ENCODE peak calls at places on chromosomes 1 and 21, in seven cellular contexts. B, G, I, R, T, Q and O are unnamed samples.
A peak's percentile ranks its signal among the peaks of the same experiment; 100 is the strongest.

GRCh38 chr1:5430911-5431310 is 561.3 kb downstream of the NPHP4 start:
- DNase-seq in R (no peak), B (no peak), I (no peak), Q (no peak), T (no peak), G (no peak), O (no peak)

GRCh38 chr1:185681034-185681633 is 53.1 kb upstream of the HMCN1 start:
- DNase-seq in Q (no peak), B (no peak), I (no peak), T (no peak), G (peak; percentile 44), R (peak; percentile 56), O (no peak)

GRCh38 chr1:175369696-175370095 is 177.1 kb upstream of the KIAA0040 start:
- DNase-seq in T (no peak), G (no peak), R (no peak), B (no peak), I (no peak), Q (no peak), O (no peak)

GRCh38 chr1:182185822-182186756 is 124.6 kb upstream of the ZNF648 start:
- DNase-seq in I (no peak), Q (no peak), B (no peak), R (peak; percentile 54), T (no peak), G (no peak), O (no peak)

GRCh38 chr1:145993618-145994390 is 2.6 kb downstream of the TXNIP start:
- DNase-seq in G (no peak), B (no peak), T (no peak), R (no peak), I (peak; percentile 51), Q (peak; percentile 45), O (no peak)

GRCh38 chr1:3001471-3002348 is 19.6 kb upstream of the ACTRT2 start:
- DNase-seq in T (peak; percentile 4), G (no peak), R (no peak), Q (no peak), I (peak; percentile 47), B (no peak), O (peak; percentile 62)

GRCh38 chr1:162145280-162145965 is 75.9 kb downstream of the NOS1AP start:
- DNase-seq in R (no peak), B (no peak), Q (no peak), I (no peak), G (no peak), T (no peak), O (no peak)

GRCh38 chr21:16608209-16608830 is 878.5 kb downstream of the USP25 start:
- DNase-seq in R (peak; percentile 27), I (no peak), B (no peak), T (no peak), Q (no peak), G (no peak), O (no peak)

GRCh38 chr1:212967767-212968166 is 17.4 kb downstream of the VASH2 start:
- DNase-seq in B (no peak), G (no peak), Q (peak; percentile 84), R (peak; percentile 81), I (peak; percentile 14), T (no peak), O (no peak)

GRCh38 chr1:115924730-115925129 is 51.6 kb upstream of the SLC22A15 start:
- DNase-seq in Q (no peak), G (no peak), R (no peak), B (no peak), T (no peak), I (no peak), O (no peak)

GRCh38 chr1:179030683-179031082 is 5.0 kb downstream of the FAM20B start:
- DNase-seq in G (no peak), R (no peak), I (no peak), Q (no peak), T (no peak), B (no peak), O (no peak)

GRCh38 chr21:46069166-46069565 is 28.7 kb upstream of the COL6A2 start:
- DNase-seq in B (no peak), T (no peak), Q (no peak), I (no peak), R (no peak), G (no peak), O (no peak)

GRCh38 chr21:35933466-35933865 is 126.9 kb downstream of the SETD4 start:
- DNase-seq in R (peak; percentile 7), I (peak; percentile 86), B (no peak), G (peak; percentile 70), T (peak; percentile 34), Q (no peak), O (peak; percentile 87)

GRCh38 chr1:156146006-156146748 is 7.2 kb upstream of the SEMA4A start:
- DNase-seq in Q (peak; percentile 67), I (no peak), R (peak; percentile 85), G (peak; percentile 38), T (peak; percentile 55), B (no peak), O (no peak)

GRCh38 chr1:9417695-9418094 is 121.6 kb upstream of the SLC25A33 start:
- DNase-seq in R (no peak), I (no peak), T (no peak), Q (no peak), G (no peak), B (no peak), O (no peak)

GRCh38 chr1:9413877-9414213 is 121.2 kb downstream of the SPSB1 start:
- DNase-seq in I (no peak), R (no peak), G (peak; percentile 60), B (no peak), Q (no peak), T (peak; percentile 24), O (no peak)

GRCh38 chr1:9418851-9419250 is 120.4 kb upstream of the SLC25A33 start:
- DNase-seq in I (no peak), R (no peak), T (no peak), Q (no peak), G (no peak), B (no peak), O (no peak)

GRCh38 chr1:9416918-9417500 is 122.3 kb upstream of the SLC25A33 start:
- DNase-seq in Q (no peak), T (no peak), I (no peak), B (no peak), G (no peak), R (no peak), O (no peak)

DNA sequence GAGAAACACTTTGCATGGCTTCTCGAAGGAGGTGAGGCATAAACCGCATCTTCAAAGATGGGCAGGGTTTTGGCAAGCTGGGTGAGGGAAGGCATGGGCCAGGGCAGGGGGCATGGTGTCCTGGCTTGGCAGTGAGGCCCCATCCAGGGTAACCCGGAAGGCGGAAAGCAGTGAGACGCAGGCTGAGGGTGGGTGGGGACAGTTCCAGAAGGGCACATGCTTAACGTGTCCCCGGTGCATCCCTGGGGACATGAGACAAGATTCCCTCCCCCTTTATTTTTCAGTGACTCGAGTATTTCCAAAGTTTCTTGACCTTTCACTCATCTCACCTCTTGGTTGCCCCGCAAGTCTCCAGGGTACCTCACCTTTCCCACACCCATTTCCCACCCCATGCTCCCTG is 122.8 kb upstream of the SLC25A33 start:
- DNase-seq in B (no peak), I (no peak), R (no peak), T (no peak), Q (no peak), G (no peak), O (no peak)
- H3K4me1 ChIP-seq in B (no peaks in the 10 kb centered on the region), I (peaks cover 33% of the 10 kb centered on the region), R (peaks cover 23% of the 10 kb centered on the region), T (peaks cover 15% of the 10 kb centered on the region), Q (no peaks in the 10 kb centered on the region), G (peaks cover 25% of the 10 kb centered on the region), O (peaks cover 32% of the 10 kb centered on the region)

GRCh38 chr1:225777583-225778411 is at the start of gene SRP9:
- DNase-seq in T (peak; percentile 99), Q (peak; percentile 100), G (peak; percentile 97), I (peak; percentile 99), R (peak; percentile 98), B (peak; percentile 99), O (peak; percentile 99)
- TF ChIP-seq EP300 in T (no peak), Q (no peak), G (peak; percentile 97), I (no peak), R (no peak), B (no peak), O (no peak)

GRCh38 chr1:205293350-205294074 is 28.0 kb downstream of the NUAK2 start:
- DNase-seq in B (no peak), I (no peak), Q (no peak), R (no peak), T (no peak), G (no peak), O (no peak)

GRCh38 chr1:205294914-205295310 is 26.6 kb downstream of the NUAK2 start:
- DNase-seq in G (no peak), Q (no peak), R (no peak), I (no peak), B (peak; percentile 53), T (no peak), O (no peak)

GRCh38 chr1:205298191-205298994 is 23.2 kb downstream of the NUAK2 start:
- DNase-seq in R (peak; percentile 99), I (no peak), T (no peak), G (no peak), B (peak; percentile 59), Q (no peak), O (no peak)

GRCh38 chr1:205294175-205294913 is 27.2 kb downstream of the NUAK2 start:
- DNase-seq in Q (peak; percentile 57), B (peak; percentile 56), G (no peak), T (no peak), R (peak; percentile 95), I (no peak), O (no peak)

GRCh38 chr1:205296154-205296553 is 25.4 kb downstream of the NUAK2 start:
- DNase-seq in T (no peak), Q (no peak), B (no peak), G (no peak), I (no peak), R (no peak), O (no peak)
- H3K4me1 ChIP-seq in T (peaks cover 6% of the 10 kb centered on the region), Q (peaks cover 14% of the 10 kb centered on the region), B (peaks cover 35% of the 10 kb centered on the region), G (peaks cover 17% of the 10 kb centered on the region), I (peaks cover 29% of the 10 kb centered on the region), R (peaks cover 96% of the 10 kb centered on the region), O (peaks cover 12% of the 10 kb centered on the region)

GRCh38 chr1:184493987-184494388 is 107.2 kb downstream of the C1orf21 start:
- DNase-seq in G (no peak), T (peak; percentile 50), Q (no peak), R (no peak), B (no peak), I (no peak), O (no peak)
- TF ChIP-seq EP300 in G (no peak), T (peak; percentile 60), Q (no peak), R (no peak), B (no peak), I (no peak), O (no peak)

GRCh38 chr1:180186831-180187230 is 32.2 kb downstream of the QSOX1 start:
- DNase-seq in G (no peak), T (no peak), I (no peak), Q (no peak), B (no peak), R (no peak), O (no peak)
- H3K4me1 ChIP-seq in G (no peaks in the 10 kb centered on the region), T (no peaks in the 10 kb centered on the region), I (no peaks in the 10 kb centered on the region), Q (no peaks in the 10 kb centered on the region), B (no peaks in the 10 kb centered on the region), R (no peaks in the 10 kb centered on the region), O (no peaks in the 10 kb centered on the region)